ENCODE peak calls at places on chromosomes 13 and 19, in eight cellular contexts. E is iris pigment epithelial cell; Y is CD8-positive, alpha-beta memory T cell; J is SK-N-SH; N is COR-L47; M is substantia nigra; A is retina; L is aorta. F is an unnamed sample.

GRCh38 chr13:28451482-28452217 is 43.3 kb downstream of the FLT1 start:
- DNase-seq in M (no peak), L (no peak), J (no peak), E (no peak), Y (no peak), N (no peak), A (no peak), F (no peak)

GRCh38 chr13:31046711-31047279 is 114.3 kb downstream of the TEX26 start:
- DNase-seq in M (peak; percentile 33), A (peak; percentile 85), E (peak; percentile 73), L (no peak), Y (no peak), N (peak; percentile 97), J (peak; percentile 72), F (no peak)

GRCh38 chr13:84658881-84659661 is 776.8 kb upstream of the SLITRK1 start:
- DNase-seq in E (peak; percentile 24), L (no peak), N (no peak), M (no peak), J (no peak), Y (no peak), A (no peak), F (no peak)

GRCh38 chr13:109785141-109785891 is 1.1 kb downstream of the IRS2 start:
- DNase-seq in E (peak; percentile 84), L (peak; percentile 72), J (peak; percentile 47), N (peak; percentile 75), M (no peak), A (peak; percentile 85), Y (peak; percentile 67), F (peak; percentile 60)

GRCh38 chr19:10782795-10783194 is 53.2 kb downstream of the TMED1 start:
- DNase-seq in N (no peak), Y (no peak), A (peak; percentile 40), E (no peak), L (peak; percentile 76), J (no peak), M (peak; percentile 21), F (no peak)

GRCh38 chr19:39993605-39994004 is 3.3 kb upstream of the ZNF546 start:
- DNase-seq in J (no peak), N (no peak), M (no peak), L (no peak), Y (no peak), E (no peak), A (no peak), F (no peak)

GRCh38 chr19:42066075-42066754 is 3.8 kb downstream of the GRIK5 start:
- DNase-seq in M (peak; percentile 22), N (peak; percentile 68), J (peak; percentile 97), E (peak; percentile 24), A (peak; percentile 65), Y (no peak), L (no peak), F (no peak)

GRCh38 chr13:79519252-79519651 is 38.3 kb downstream of the NDFIP2 start:
- DNase-seq in J (no peak), A (no peak), N (no peak), L (no peak), Y (no peak), M (no peak), E (peak; percentile 52), F (no peak)

GRCh38 chr19:11420429-11420893 is 1.3 kb upstream of the RGL3 start:
- DNase-seq in Y (no peak), M (peak; percentile 24), N (no peak), L (peak; percentile 76), J (no peak), A (peak; percentile 67), E (peak; percentile 22), F (peak; percentile 30)

GRCh38 chr13:20902438-20903163 is at the start of gene XPO4:
- DNase-seq in L (peak; percentile 88), A (peak; percentile 92), J (peak; percentile 94), Y (peak; percentile 81), N (peak; percentile 74), E (peak; percentile 78), M (peak; percentile 78), F (peak; percentile 94)

GRCh38 chr19:29806098-29806866 is 5.5 kb upstream of the CCNE1 start:
- DNase-seq in N (no peak), J (peak; percentile 67), L (peak; percentile 68), M (no peak), A (no peak), Y (no peak), E (peak; percentile 80), F (no peak)